ENCODE peak calls at places on chromosome 6, in ten cellular contexts. X is adrenal gland; J is MM.1S; D is iPS DF 6.9; K is A549; W is osteoblast; S is body of pancreas; V is PC-9; E is CD8-positive, alpha-beta memory T cell; Y is CD4-positive, alpha-beta memory T cell. C is an unnamed sample. For H3K4me1, the result is how much of the 10 kb centered on the place peaks cover.

GRCh38 chr6:36962874-36963273 is 8.3 kb downstream of the PI16 start:
- DNase-seq in X (peak), J (no peak), D (peak), K (no peak), W (peak), S (peak), V (no peak), E (peak), Y (peak), C (peak)

GRCh38 chr6:20965276-20965675 is 431.0 kb downstream of the CDKAL1 start:
- DNase-seq in X (no peak), J (no peak), D (no peak), K (no peak), W (no peak), S (no peak), V (no peak), E (no peak), Y (no peak), C (no peak)

GRCh38 chr6:128303870-128304269 is 216.5 kb downstream of the PTPRK start:
- DNase-seq in X (no peak), J (no peak), D (no peak), K (no peak), W (no peak), S (no peak), V (no peak), E (no peak), Y (no peak), C (no peak)

GRCh38 chr6:15996030-15996429 is 132.9 kb upstream of the MYLIP start:
- DNase-seq in X (no peak), J (no peak), D (no peak), K (no peak), W (no peak), S (no peak), V (no peak), E (no peak), Y (no peak), C (no peak)

GRCh38 chr6:93413190-93413589 is 6.2 kb downstream of the EPHA7 start:
- DNase-seq in X (no peak), J (no peak), D (no peak), K (no peak), W (no peak), S (no peak), V (no peak), E (no peak), Y (no peak), C (no peak)

GRCh38 chr6:99746261-99746895 is 139.7 kb downstream of the PRDM13 start:
- DNase-seq in X (peak), J (peak), D (peak), K (peak), W (no peak), S (peak), V (peak), E (peak), Y (peak), C (peak)

GRCh38 chr6:13248053-13248452 is 80.3 kb downstream of the TBC1D7 start:
- DNase-seq in X (no peak), J (no peak), D (peak), K (no peak), W (peak), S (peak), V (no peak), E (no peak), Y (no peak), C (no peak)

GRCh38 chr6:156645106-156645505 is 132.1 kb upstream of the ARID1B start:
- DNase-seq in X (no peak), J (no peak), D (no peak), K (no peak), W (peak), S (no peak), V (no peak), E (no peak), Y (no peak), C (no peak)

GRCh38 chr6:32154514-32155161 is 697 bp downstream of the PPT2 start:
- DNase-seq in X (peak), J (peak), D (no peak), K (peak), W (peak), S (peak), V (peak), E (peak), Y (peak), C (peak)

GRCh38 chr6:63734923-63735322 is 99.3 kb downstream of the PHF3 start:
- DNase-seq in X (no peak), J (no peak), D (no peak), K (no peak), W (no peak), S (no peak), V (no peak), E (no peak), Y (no peak), C (no peak)

GRCh38 chr6:17962436-17963031 is 24.9 kb downstream of the KIF13A start:
- DNase-seq in X (peak), J (no peak), D (no peak), K (no peak), W (peak), S (peak), V (no peak), E (no peak), Y (no peak), C (no peak)

GRCh38 chr6:150129616-150130505 is 13.0 kb upstream of the PPP1R14C start:
- DNase-seq in X (no peak), J (no peak), D (no peak), K (no peak), W (no peak), S (no peak), V (no peak), E (no peak), Y (no peak), C (no peak)

GRCh38 chr6:30163090-30163917 is at the start of gene TRIM15:
- DNase-seq in X (no peak), J (no peak), D (no peak), K (no peak), W (no peak), S (no peak), V (peak), E (no peak), Y (no peak), C (no peak)

GRCh38 chr6:87237804-87238203 is 82.4 kb downstream of the ZNF292 start:
- DNase-seq in X (no peak), J (no peak), D (no peak), K (peak), W (peak), S (no peak), V (no peak), E (peak), Y (peak), C (no peak)

GRCh38 chr6:48541669-48542068 is 430.7 kb upstream of the PTCHD4 start:
- DNase-seq in X (no peak), J (no peak), D (no peak), K (no peak), W (no peak), S (no peak), V (peak), E (no peak), Y (no peak), C (no peak)

GRCh38 chr6:54071941-54072340 is 39.3 kb upstream of the MLIP start:
- DNase-seq in X (no peak), J (no peak), D (no peak), K (no peak), W (no peak), S (no peak), V (no peak), E (no peak), Y (no peak), C (no peak)

GRCh38 chr6:125314019-125314581 is 12.3 kb upstream of the HDDC2 start:
- DNase-seq in X (peak), J (peak), D (peak), K (peak), W (no peak), S (peak), V (peak), E (peak), Y (peak), C (no peak)

GRCh38 chr6:149925253-149925973 is 2.5 kb upstream of the RAET1G start:
- DNase-seq in X (peak), J (no peak), D (no peak), K (no peak), W (peak), S (no peak), V (no peak), E (no peak), Y (no peak), C (no peak)

GRCh38 chr6:37920667-37921066 is 101.1 kb downstream of the ZFAND3 start:
- DNase-seq in X (no peak), J (no peak), D (no peak), K (peak), W (no peak), S (no peak), V (no peak), E (no peak), Y (no peak), C (no peak)

GRCh38 chr6:41676406-41676805 is 38.1 kb downstream of the MDFI start:
- DNase-seq in X (no peak), J (no peak), D (no peak), K (no peak), W (peak), S (no peak), V (no peak), E (no peak), Y (no peak), C (no peak)

GRCh38 chr6:36343109-36343508 is 6.4 kb upstream of the BNIP5 start:
- DNase-seq in X (no peak), J (no peak), D (no peak), K (no peak), W (no peak), S (no peak), V (no peak), E (no peak), Y (no peak), C (no peak)

GRCh38 chr6:73314577-73315492 is 39.2 kb downstream of the DPPA5 start:
- DNase-seq in X (no peak), J (no peak), D (no peak), K (no peak), W (peak), S (no peak), V (no peak), E (no peak), Y (no peak), C (no peak)

GRCh38 chr6:155561262-155561970 is 105.8 kb upstream of the NOX3 start:
- DNase-seq in X (no peak), J (no peak), D (no peak), K (no peak), W (no peak), S (no peak), V (no peak), E (no peak), Y (no peak), C (no peak)

GRCh38 chr6:72636215-72636614 is 14.4 kb downstream of the KCNQ5 start:
- DNase-seq in X (no peak), J (peak), D (no peak), K (no peak), W (no peak), S (no peak), V (no peak), E (no peak), Y (no peak), C (no peak)

GRCh38 chr6:11769816-11770545 is 8.6 kb downstream of the ADTRP start:
- DNase-seq in X (no peak), J (no peak), D (no peak), K (no peak), W (no peak), S (no peak), V (peak), E (no peak), Y (no peak), C (no peak)

GRCh38 chr6:113306552-113307145 is 550.5 kb upstream of the MARCKS start:
- DNase-seq in X (peak), J (peak), D (peak), K (peak), W (no peak), S (peak), V (no peak), E (no peak), Y (peak), C (no peak)

GRCh38 chr6:32853541-32854375 is at the start of the genes PSMB9 and TAP1:
- DNase-seq in X (peak), J (peak), D (no peak), K (peak), W (peak), S (peak), V (peak), E (peak), Y (peak), C (peak)

GRCh38 chr6:20310185-20310584 is 91.5 kb upstream of the E2F3 start:
- DNase-seq in X (no peak), J (no peak), D (no peak), K (no peak), W (no peak), S (no peak), V (no peak), E (no peak), Y (no peak), C (no peak)

GRCh38 chr6:107539849-107540464 is 50.0 kb downstream of the SOBP start:
- DNase-seq in X (no peak), J (no peak), D (no peak), K (no peak), W (no peak), S (no peak), V (no peak), E (no peak), Y (no peak), C (no peak)

DNA sequence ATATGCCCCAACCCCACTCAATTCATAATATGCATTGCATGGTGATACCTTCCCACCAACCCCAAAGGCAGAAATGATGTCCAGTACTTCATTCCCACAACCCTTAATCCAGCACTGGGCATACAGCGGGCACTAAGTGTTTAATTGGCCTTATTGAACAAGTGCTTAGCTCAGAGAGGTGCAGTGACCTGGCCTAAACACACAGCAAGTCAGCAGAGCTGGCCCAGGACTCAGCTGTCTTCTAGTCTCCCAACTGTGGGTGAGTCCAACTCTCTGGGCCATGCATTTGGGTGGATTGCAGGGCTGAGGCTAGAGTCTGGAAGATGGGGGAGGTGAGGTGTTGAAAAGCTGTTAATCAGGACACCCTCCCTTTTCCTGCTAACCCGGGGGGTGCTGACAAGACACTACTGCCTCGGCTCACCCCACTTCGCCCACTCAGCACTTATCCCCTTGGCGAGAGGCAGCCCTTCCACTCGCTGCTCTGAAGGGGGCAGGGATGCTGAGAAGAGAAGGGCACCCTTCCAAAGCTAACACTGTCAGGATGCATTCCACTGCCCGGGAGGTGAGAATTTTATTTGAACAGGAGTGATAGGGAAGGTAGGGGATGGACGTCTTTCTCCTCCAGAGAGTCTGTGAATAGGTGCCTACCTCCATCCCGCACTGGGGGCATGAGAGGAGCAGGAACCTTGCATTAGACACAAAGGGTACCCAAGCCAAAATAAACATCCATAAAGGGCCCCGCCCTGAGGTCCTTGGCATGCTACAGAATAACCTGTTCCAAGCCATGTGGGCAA is 14.2 kb downstream of the KCNK5 start:
- DNase-seq in X (no peak), J (no peak), D (no peak), K (peak), W (no peak), S (peak), V (peak), E (no peak), Y (no peak), C (no peak)
- H3K4me1 ChIP-seq in X (under half), J (under half), D (under half), K (half or more), W (under half), S (half or more), V (half or more), E (under half), Y (under half), C (under half)

DNA sequence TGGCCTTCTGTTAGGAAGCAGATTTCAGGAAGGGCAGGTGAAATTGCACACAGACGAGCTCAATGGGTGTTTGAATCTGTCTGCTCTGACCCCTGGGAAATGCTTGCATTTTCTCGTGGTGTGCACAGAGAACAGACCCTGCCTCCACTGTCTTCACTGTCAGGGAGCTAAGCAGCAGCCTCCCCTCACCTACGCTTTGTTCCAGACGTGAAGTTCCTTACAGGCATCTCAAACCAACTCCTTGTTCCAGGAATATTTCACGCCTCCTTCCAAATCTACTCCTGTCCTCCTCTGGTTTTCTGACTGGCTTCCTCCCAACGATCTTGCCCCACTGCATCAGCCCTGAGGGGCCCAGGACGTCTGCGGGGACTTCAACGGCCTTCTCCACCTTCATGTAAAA is 13.7 kb downstream of the DACT2 start:
- DNase-seq in X (no peak), J (no peak), D (no peak), K (no peak), W (peak), S (no peak), V (no peak), E (no peak), Y (no peak), C (no peak)
- H3K27ac ChIP-seq in X (no peak), J (no peak), D (no peak), K (no peak), W (no peak), S (no peak), V (no peak), E (no peak), Y (no peak), C (no peak)

DNA sequence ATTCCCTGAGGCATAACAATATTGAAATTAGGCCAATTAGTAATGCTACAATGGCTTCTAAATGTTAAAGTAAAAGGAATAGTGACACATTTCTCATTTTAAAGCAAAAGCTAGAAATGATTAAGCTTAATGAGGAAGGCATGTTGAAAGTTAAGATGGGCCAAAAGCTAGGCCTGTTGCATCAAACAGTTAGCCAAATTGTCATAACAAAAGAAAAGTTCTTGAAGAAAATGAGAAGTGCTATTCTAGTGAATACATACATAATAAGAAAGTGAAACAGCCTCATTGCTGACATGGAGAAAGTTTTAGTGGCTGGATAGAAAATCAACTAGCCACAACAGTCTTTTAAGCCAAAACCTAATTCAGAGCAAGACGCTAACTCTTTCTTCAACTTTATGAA is 12.9 kb downstream of the OR2A4 start:
- DNase-seq in X (no peak), J (peak), D (no peak), K (no peak), W (no peak), S (no peak), V (no peak), E (no peak), Y (no peak), C (no peak)
- H3K4me3 ChIP-seq in X (no peak), J (no peak), D (no peak), K (no peak), W (no peak), S (no peak), V (no peak), E (no peak), Y (no peak), C (no peak)

DNA sequence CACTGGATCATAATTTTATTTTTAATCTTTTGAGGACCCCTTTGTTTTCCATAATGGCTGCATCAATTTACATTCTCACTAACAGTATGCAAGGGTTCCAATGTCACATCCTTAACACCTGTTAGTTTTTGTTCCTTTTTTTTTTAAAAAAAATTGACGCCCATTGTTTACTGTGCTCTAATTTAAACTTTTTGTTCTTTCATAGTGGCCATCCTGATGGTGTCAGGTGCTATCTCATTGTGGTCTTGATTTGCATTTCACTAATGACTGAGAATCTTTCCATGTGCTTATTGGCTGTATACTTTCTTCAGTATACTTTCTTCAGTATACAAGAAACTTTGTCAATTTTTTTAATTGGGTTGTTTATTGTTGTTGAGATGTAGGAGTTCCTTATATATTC is 347.0 kb downstream of the RNGTT start:
- DNase-seq in X (no peak), J (peak), D (no peak), K (no peak), W (no peak), S (no peak), V (no peak), E (no peak), Y (no peak), C (no peak)
- H3K4me1 ChIP-seq in X (under half), J (under half), D (under half), K (under half), W (under half), S (under half), V (under half), E (under half), Y (under half), C (under half)